ENCODE peak calls at places on chromosomes 16 and 17, in eight cellular contexts. H is HL-60; V is uterus; Y is left ventricle myocardium inferior; Z is GM23248; J is CD8-positive, alpha-beta T cell; G is H9; F is HCT116. Q is an unnamed sample.

GRCh38 chr17:48907713-48908046 is 527 bp upstream of the UBE2Z start:
- DNase-seq in J (no peak), G (no peak), Y (no peak), Z (peak), F (no peak), H (no peak), V (no peak), Q (no peak)

GRCh38 chr16:11025120-11025531 is 80.8 kb downstream of the CLEC16A start:
- DNase-seq in Y (no peak), Z (no peak), H (no peak), G (no peak), V (no peak), F (no peak), J (no peak), Q (no peak)

GRCh38 chr16:84406006-84406963 is 37.9 kb downstream of the ATP2C2 start:
- DNase-seq in Z (no peak), F (no peak), H (no peak), V (no peak), Y (no peak), G (no peak), J (no peak), Q (no peak)

GRCh38 chr17:16269658-16270057 is 52.6 kb downstream of the PIGL start:
- DNase-seq in G (no peak), F (no peak), H (no peak), Z (peak), V (no peak), J (no peak), Y (no peak), Q (no peak)

GRCh38 chr17:81094744-81095607 is 60.0 kb downstream of the BAIAP2 start:
- DNase-seq in G (peak), F (peak), Y (no peak), J (peak), V (peak), Z (peak), H (peak), Q (peak)

GRCh38 chr17:80177986-80178590 is 8.3 kb downstream of the CARD14 start:
- DNase-seq in F (no peak), G (no peak), J (no peak), V (no peak), H (no peak), Y (no peak), Z (no peak), Q (no peak)

GRCh38 chr16:85286066-85286712 is 173.9 kb upstream of the CIBAR2 start:
- DNase-seq in Z (peak), Y (peak), G (no peak), V (peak), J (no peak), F (no peak), H (no peak), Q (no peak)

GRCh38 chr16:46658925-46659324 is 30.1 kb downstream of the VPS35 start:
- DNase-seq in F (no peak), J (no peak), H (peak), G (no peak), V (no peak), Z (no peak), Y (no peak), Q (no peak)

GRCh38 chr16:35868630-35869029 is 2409.2 kb downstream of the TP53TG3F start:
- DNase-seq in F (no peak), Y (no peak), J (no peak), V (no peak), Z (no peak), G (no peak), H (no peak), Q (no peak)
- H3K27ac ChIP-seq in F (no peak), Y (no peak), J (no peak), V (no peak), Z (no peak), G (no peak), H (no peak), Q (no peak)

DNA sequence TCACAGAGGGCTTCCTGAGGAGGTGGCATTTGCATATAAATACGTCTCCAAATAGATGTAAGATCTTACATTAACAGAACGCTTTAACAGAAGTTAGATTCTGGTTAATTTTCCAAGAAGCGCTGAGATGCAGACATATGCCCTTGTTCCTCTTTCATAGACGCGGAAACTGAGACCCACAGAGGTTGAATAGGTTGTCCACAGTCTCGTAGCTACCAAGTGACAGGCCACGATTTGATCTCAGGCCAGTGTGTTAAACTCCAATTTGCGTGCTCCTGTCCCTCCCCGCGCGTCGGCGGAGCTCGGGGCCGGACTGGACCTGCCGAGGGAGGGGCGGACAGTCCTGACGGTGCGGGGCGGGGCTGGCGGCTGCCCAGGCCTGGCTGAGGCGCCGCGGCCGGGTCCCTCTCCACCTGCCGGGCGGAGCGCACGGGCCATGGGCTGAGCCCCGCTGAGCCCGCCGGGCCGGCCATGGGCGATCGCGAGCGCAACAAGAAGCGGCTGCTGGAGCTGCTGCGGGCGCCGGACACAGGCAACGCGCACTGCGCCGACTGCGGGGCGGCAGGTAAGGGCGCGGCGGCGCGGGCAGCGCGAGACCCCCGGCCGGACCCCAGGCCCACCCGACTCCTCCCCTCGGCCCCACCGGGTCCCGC is at the start of gene ADAP2:
- DNase-seq in Y (peak), G (peak), H (no peak), J (no peak), F (peak), V (no peak), Z (peak), Q (no peak)
- H3K27ac ChIP-seq in Y (peak), G (no peak), H (no peak), J (no peak), F (peak), V (peak), Z (no peak), Q (no peak)

GRCh38 chr17:6637458-6637840 is 3.1 kb downstream of the KIAA0753 start:
- DNase-seq in F (no peak), G (no peak), H (no peak), V (no peak), J (no peak), Z (no peak), Y (no peak), Q (no peak)
- H3K27ac ChIP-seq in F (no peak), G (no peak), H (no peak), V (no peak), J (no peak), Z (no peak), Y (no peak), Q (no peak)

DNA sequence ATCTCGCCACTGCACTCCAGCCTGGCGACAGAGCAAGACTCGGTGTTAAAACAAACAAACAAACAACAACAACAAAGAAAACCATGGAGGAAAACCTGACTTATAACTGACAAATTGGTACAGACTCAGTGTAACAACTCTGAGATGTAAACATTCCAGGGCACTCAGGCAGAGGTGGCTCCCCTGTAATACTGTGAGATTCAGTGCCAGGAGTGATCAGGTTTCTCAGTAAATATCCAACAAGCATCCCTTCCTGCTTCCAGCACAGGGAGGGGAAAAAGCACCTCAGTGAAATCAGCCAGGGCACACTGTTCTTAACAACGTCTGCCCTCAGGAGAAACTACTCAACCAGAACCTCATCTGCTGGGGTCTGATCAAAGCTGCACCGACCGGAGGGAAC is 52.4 kb downstream of the AMFR start:
- DNase-seq in G (no peak), Y (no peak), V (no peak), J (no peak), H (no peak), Z (no peak), F (no peak), Q (no peak)
- H3K27ac ChIP-seq in G (no peak), Y (no peak), V (no peak), J (no peak), H (no peak), Z (no peak), F (no peak), Q (no peak)

GRCh38 chr17:50047083-50047482 is 8.8 kb upstream of the ITGA3 start:
- DNase-seq in F (no peak), V (no peak), J (no peak), G (no peak), Y (no peak), Z (no peak), H (no peak), Q (no peak)

GRCh38 chr17:50046179-50046578 is 9.7 kb upstream of the ITGA3 start:
- DNase-seq in H (no peak), J (no peak), Z (no peak), V (no peak), F (no peak), G (no peak), Y (no peak), Q (no peak)

GRCh38 chr17:50047488-50048126 is 8.3 kb upstream of the ITGA3 start:
- DNase-seq in H (no peak), Y (no peak), G (peak), V (no peak), J (no peak), F (no peak), Z (peak), Q (peak)

GRCh38 chr17:50045154-50045553 is 10.8 kb upstream of the ITGA3 start:
- DNase-seq in H (no peak), V (no peak), J (no peak), G (no peak), F (no peak), Y (no peak), Z (no peak), Q (no peak)

GRCh38 chr17:50046667-50047066 is 9.2 kb upstream of the ITGA3 start:
- DNase-seq in H (no peak), V (no peak), J (no peak), F (no peak), Y (no peak), G (no peak), Z (no peak), Q (no peak)
- H3K27ac ChIP-seq in H (no peak), V (no peak), J (no peak), F (no peak), Y (no peak), G (no peak), Z (no peak), Q (peak)

DNA sequence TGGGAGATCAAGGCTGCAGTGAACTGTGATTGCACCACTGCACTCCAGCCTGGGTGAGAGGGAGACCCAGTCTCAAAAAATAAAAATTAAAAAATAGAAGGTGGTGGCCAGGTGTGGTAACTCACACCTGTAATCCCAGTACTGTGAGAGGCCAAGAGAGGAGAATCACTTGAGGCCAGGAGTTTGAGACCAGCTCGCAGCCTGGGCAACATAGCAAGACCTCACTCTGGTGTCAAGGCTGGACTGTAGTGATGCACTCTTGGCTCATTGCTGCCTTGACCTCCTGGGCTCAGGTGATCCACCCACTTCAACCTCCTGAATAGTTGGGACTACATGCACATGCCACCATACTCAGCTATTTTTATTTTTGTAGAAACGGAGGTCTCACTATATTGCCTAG is 13.3 kb downstream of the RFFL start:
- DNase-seq in J (no peak), G (no peak), F (no peak), Y (no peak), Z (no peak), V (no peak), H (no peak), Q (no peak)
- H3K27ac ChIP-seq in J (peak), G (no peak), F (no peak), Y (no peak), Z (no peak), V (no peak), H (peak), Q (no peak)

DNA sequence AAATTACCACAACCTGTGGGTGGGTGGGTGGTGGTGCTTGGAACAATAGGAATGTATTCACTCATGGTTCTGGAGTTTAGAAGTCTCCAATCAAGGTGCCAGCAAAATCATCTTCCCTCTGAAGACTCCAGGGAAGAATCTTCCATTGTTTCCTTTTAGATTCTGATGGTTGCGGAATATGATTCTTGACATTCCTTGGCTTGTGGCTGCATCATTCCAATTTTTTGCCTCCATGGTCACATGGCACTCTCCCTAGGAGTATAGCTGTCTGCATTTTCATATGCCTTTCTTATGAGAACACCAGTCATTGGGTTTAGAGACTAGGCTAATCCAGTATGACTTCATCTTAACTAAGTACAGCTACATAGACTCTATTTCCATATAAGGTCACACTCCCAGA is 401.0 kb downstream of the HS3ST3B1 start:
- DNase-seq in Y (no peak), H (no peak), Z (no peak), V (no peak), F (no peak), J (no peak), G (no peak), Q (no peak)
- H3K27ac ChIP-seq in Y (no peak), H (no peak), Z (no peak), V (no peak), F (no peak), J (no peak), G (no peak), Q (no peak)

Q was measured in epithelial cell of prostate.